ENCODE peak calls at places on chromosomes 11 and 22, in eight cellular contexts. One of them, this sample, is unnamed.

GRCh38 chr22:35528967-35529366 is 11.7 kb upstream of the RASD2 start:
- DNase-seq in fibroblast of the aortic adventitia: no peak
- DNase-seq in astrocyte of the spinal cord: no peak
- DNase-seq in mucosa of descending colon: no peak
- DNase-seq in body of pancreas: no peak
- DNase-seq in pancreas: no peak
- DNase-seq in BE2C: no peak
- DNase-seq in fibroblast of mammary gland: peak
- DNase-seq in this sample: no peak

GRCh38 chr11:16871368-16871767 is 132.9 kb downstream of the C11orf58 start:
- DNase-seq in fibroblast of the aortic adventitia: no peak
- DNase-seq in astrocyte of the spinal cord: no peak
- DNase-seq in mucosa of descending colon: no peak
- DNase-seq in body of pancreas: no peak
- DNase-seq in pancreas: no peak
- DNase-seq in BE2C: no peak
- DNase-seq in fibroblast of mammary gland: no peak
- DNase-seq in this sample: peak

GRCh38 chr11:1734571-1735081 is 15.8 kb downstream of the IFITM10 start:
- DNase-seq in fibroblast of the aortic adventitia: no peak
- DNase-seq in astrocyte of the spinal cord: no peak
- DNase-seq in mucosa of descending colon: no peak
- DNase-seq in body of pancreas: no peak
- DNase-seq in pancreas: no peak
- DNase-seq in BE2C: no peak
- DNase-seq in fibroblast of mammary gland: no peak
- DNase-seq in this sample: no peak

GRCh38 chr22:25364281-25364680 is 144.8 kb downstream of the CRYBB2 start:
- DNase-seq in fibroblast of the aortic adventitia: no peak
- DNase-seq in astrocyte of the spinal cord: no peak
- DNase-seq in mucosa of descending colon: peak
- DNase-seq in body of pancreas: peak
- DNase-seq in pancreas: peak
- DNase-seq in BE2C: no peak
- DNase-seq in fibroblast of mammary gland: no peak
- DNase-seq in this sample: no peak

GRCh38 chr11:11748706-11749365 is 92.9 kb upstream of the USP47 start:
- DNase-seq in fibroblast of the aortic adventitia: peak
- DNase-seq in astrocyte of the spinal cord: no peak
- DNase-seq in mucosa of descending colon: no peak
- DNase-seq in body of pancreas: no peak
- DNase-seq in pancreas: no peak
- DNase-seq in BE2C: no peak
- DNase-seq in fibroblast of mammary gland: peak
- DNase-seq in this sample: no peak

GRCh38 chr22:31094741-31095140 is 12.6 kb downstream of the SELENOM start:
- DNase-seq in fibroblast of the aortic adventitia: no peak
- DNase-seq in astrocyte of the spinal cord: no peak
- DNase-seq in mucosa of descending colon: no peak
- DNase-seq in body of pancreas: no peak
- DNase-seq in pancreas: no peak
- DNase-seq in BE2C: no peak
- DNase-seq in fibroblast of mammary gland: no peak
- DNase-seq in this sample: no peak

GRCh38 chr11:105367129-105367528 is 227.6 kb upstream of the CARD18 start:
- DNase-seq in fibroblast of the aortic adventitia: no peak
- DNase-seq in astrocyte of the spinal cord: no peak
- DNase-seq in mucosa of descending colon: no peak
- DNase-seq in body of pancreas: no peak
- DNase-seq in pancreas: no peak
- DNase-seq in BE2C: no peak
- DNase-seq in fibroblast of mammary gland: peak
- DNase-seq in this sample: no peak

GRCh38 chr22:44098021-44098739 is 74.1 kb downstream of the PARVB start:
- DNase-seq in fibroblast of the aortic adventitia: no peak
- DNase-seq in astrocyte of the spinal cord: no peak
- DNase-seq in mucosa of descending colon: no peak
- DNase-seq in body of pancreas: no peak
- DNase-seq in pancreas: peak
- DNase-seq in BE2C: no peak
- DNase-seq in fibroblast of mammary gland: no peak
- DNase-seq in this sample: no peak

GRCh38 chr22:28989035-28989464 is 72.6 kb downstream of the C22orf31 start:
- DNase-seq in fibroblast of the aortic adventitia: no peak
- DNase-seq in astrocyte of the spinal cord: no peak
- DNase-seq in mucosa of descending colon: no peak
- DNase-seq in body of pancreas: no peak
- DNase-seq in pancreas: no peak
- DNase-seq in BE2C: no peak
- DNase-seq in fibroblast of mammary gland: peak
- DNase-seq in this sample: no peak

GRCh38 chr22:29032584-29032983 is 29.0 kb downstream of the C22orf31 start:
- DNase-seq in fibroblast of the aortic adventitia: peak
- DNase-seq in astrocyte of the spinal cord: peak
- DNase-seq in mucosa of descending colon: no peak
- DNase-seq in body of pancreas: peak
- DNase-seq in pancreas: no peak
- DNase-seq in BE2C: no peak
- DNase-seq in fibroblast of mammary gland: peak
- DNase-seq in this sample: peak

GRCh38 chr22:22168941-22169867 is 75.4 kb upstream of the VPREB1 start:
- DNase-seq in fibroblast of the aortic adventitia: no peak
- DNase-seq in astrocyte of the spinal cord: no peak
- DNase-seq in mucosa of descending colon: no peak
- DNase-seq in body of pancreas: no peak
- DNase-seq in pancreas: no peak
- DNase-seq in BE2C: no peak
- DNase-seq in fibroblast of mammary gland: no peak
- DNase-seq in this sample: no peak
- H3K4me3 ChIP-seq in fibroblast of the aortic adventitia: no peak
- H3K4me3 ChIP-seq in astrocyte of the spinal cord: no peak
- H3K4me3 ChIP-seq in mucosa of descending colon: no peak
- H3K4me3 ChIP-seq in body of pancreas: no peak
- H3K4me3 ChIP-seq in pancreas: no peak
- H3K4me3 ChIP-seq in BE2C: peak
- H3K4me3 ChIP-seq in fibroblast of mammary gland: no peak
- H3K4me3 ChIP-seq in this sample: no peak

DNA sequence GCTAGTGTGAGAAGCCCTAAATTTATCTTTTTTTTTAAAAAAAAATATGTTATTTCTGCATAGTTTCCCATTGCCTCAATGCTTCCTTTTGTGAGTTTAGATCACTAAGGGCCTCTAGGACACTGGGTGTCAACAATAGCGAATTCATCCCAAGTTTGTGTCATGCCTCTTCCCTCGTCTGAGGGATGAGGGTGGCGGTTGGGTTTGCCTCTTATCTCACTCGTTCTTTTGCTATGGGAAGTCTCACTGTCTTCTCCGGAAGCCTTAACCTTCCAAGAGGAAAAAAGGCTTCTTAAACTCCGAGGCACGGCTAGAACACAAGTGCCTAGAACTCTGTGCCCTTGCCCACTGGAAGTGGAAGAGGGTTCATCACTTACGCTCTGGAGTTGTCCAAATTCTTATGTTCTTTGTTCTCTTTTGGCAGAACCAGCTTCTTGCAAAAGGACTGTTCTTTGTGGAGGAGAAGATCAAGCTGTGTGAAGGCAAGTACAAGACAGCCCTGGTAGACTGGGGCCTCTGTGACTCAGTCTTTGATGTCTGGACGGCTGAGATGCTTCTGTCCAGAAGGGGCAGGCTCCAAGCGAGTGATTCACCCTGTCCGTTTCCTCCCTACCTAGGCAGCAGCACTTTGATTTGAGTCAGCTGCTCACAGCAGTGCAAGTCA is 78.5 kb downstream of the TRAF6 start:
- DNase-seq in fibroblast of the aortic adventitia: peak
- DNase-seq in astrocyte of the spinal cord: peak
- DNase-seq in mucosa of descending colon: peak
- DNase-seq in body of pancreas: peak
- DNase-seq in pancreas: no peak
- DNase-seq in BE2C: peak
- DNase-seq in fibroblast of mammary gland: peak
- DNase-seq in this sample: peak
- TF ChIP-seq CTCF in fibroblast of the aortic adventitia: peak
- TF ChIP-seq CTCF in astrocyte of the spinal cord: peak
- TF ChIP-seq CTCF in mucosa of descending colon: no peak
- TF ChIP-seq CTCF in body of pancreas: no peak
- TF ChIP-seq CTCF in pancreas: no peak
- TF ChIP-seq CTCF in BE2C: no peak
- TF ChIP-seq CTCF in fibroblast of mammary gland: peak
- TF ChIP-seq CTCF in this sample: peak

GRCh38 chr11:636511-637332 is at the start of gene DRD4:
- DNase-seq in fibroblast of the aortic adventitia: peak
- DNase-seq in astrocyte of the spinal cord: no peak
- DNase-seq in mucosa of descending colon: no peak
- DNase-seq in body of pancreas: no peak
- DNase-seq in pancreas: peak
- DNase-seq in BE2C: no peak
- DNase-seq in fibroblast of mammary gland: no peak
- DNase-seq in this sample: peak
- H3K4me3 ChIP-seq in fibroblast of the aortic adventitia: peak
- H3K4me3 ChIP-seq in astrocyte of the spinal cord: no peak
- H3K4me3 ChIP-seq in mucosa of descending colon: no peak
- H3K4me3 ChIP-seq in body of pancreas: no peak
- H3K4me3 ChIP-seq in pancreas: peak
- H3K4me3 ChIP-seq in BE2C: no peak
- H3K4me3 ChIP-seq in fibroblast of mammary gland: no peak
- H3K4me3 ChIP-seq in this sample: no peak

GRCh38 chr22:32474635-32475427 is at the start of gene FBXO7:
- DNase-seq in fibroblast of the aortic adventitia: peak
- DNase-seq in astrocyte of the spinal cord: peak
- DNase-seq in mucosa of descending colon: peak
- DNase-seq in body of pancreas: peak
- DNase-seq in pancreas: peak
- DNase-seq in BE2C: peak
- DNase-seq in fibroblast of mammary gland: peak
- DNase-seq in this sample: peak
- TF ChIP-seq CTCF in fibroblast of the aortic adventitia: peak
- TF ChIP-seq CTCF in astrocyte of the spinal cord: peak
- TF ChIP-seq CTCF in mucosa of descending colon: no peak
- TF ChIP-seq CTCF in body of pancreas: peak
- TF ChIP-seq CTCF in pancreas: no peak
- TF ChIP-seq CTCF in BE2C: peak
- TF ChIP-seq CTCF in fibroblast of mammary gland: peak
- TF ChIP-seq CTCF in this sample: peak

DNA sequence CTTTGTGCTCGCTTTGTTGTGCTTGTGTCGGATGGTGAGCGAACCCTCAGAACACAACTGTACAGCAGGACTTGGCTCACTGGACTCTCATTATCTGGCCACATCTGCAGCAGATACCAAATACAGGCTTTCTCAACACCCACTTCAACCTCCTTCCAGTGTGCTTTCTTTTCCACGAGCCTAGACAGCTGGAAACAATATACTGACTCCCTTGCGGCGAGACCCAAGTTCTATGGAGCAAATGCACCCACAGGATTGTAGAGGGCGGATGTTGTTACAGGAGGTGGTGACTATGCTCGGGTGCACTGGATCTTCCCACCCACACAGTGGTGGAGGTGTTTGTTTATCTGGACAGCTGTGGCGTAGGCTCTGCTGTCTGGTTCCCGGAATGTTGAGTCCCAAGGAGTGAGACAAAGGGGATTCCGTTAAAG is 204.3 kb downstream of the TENM4 start:
- DNase-seq in fibroblast of the aortic adventitia: peak
- DNase-seq in astrocyte of the spinal cord: peak
- DNase-seq in mucosa of descending colon: no peak
- DNase-seq in body of pancreas: no peak
- DNase-seq in pancreas: no peak
- DNase-seq in BE2C: no peak
- DNase-seq in fibroblast of mammary gland: peak
- DNase-seq in this sample: peak
- H3K4me3 ChIP-seq in fibroblast of the aortic adventitia: no peak
- H3K4me3 ChIP-seq in astrocyte of the spinal cord: no peak
- H3K4me3 ChIP-seq in mucosa of descending colon: no peak
- H3K4me3 ChIP-seq in body of pancreas: no peak
- H3K4me3 ChIP-seq in pancreas: no peak
- H3K4me3 ChIP-seq in BE2C: no peak
- H3K4me3 ChIP-seq in fibroblast of mammary gland: no peak
- H3K4me3 ChIP-seq in this sample: no peak

DNA sequence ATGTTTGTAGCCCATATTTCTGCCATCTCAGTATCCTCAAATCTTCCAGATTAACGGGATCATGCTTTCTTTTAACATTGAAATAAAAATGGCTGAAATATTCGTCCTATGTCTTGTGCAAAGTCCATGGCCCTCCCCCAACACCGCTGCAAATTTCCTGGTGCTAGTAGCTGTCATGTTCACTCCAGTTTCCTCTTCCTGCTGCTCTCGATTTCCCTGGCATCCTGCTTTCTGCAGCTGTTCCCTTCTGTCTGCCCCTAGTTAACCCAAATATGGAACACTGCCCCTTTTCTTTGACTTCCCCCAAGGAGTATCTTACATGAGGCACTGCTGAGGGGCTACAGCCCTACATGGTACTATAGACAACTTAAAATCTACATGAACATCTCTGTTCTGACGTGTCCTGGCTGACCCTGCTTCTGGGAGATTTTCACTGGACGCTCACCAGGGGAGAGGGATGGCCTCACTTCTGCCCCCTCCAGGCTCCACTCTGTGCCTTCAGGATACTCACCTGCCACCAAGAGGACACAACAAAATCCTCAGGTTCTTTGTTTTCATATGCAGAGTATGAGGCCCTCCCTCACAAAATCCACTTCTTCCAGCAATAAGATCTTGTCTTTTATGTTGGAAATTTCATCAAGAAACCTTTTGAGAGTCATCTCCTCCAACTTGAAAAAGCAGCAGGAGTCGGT is 29.4 kb upstream of the SCUBE2 start:
- DNase-seq in fibroblast of the aortic adventitia: no peak
- DNase-seq in astrocyte of the spinal cord: no peak
- DNase-seq in mucosa of descending colon: no peak
- DNase-seq in body of pancreas: no peak
- DNase-seq in pancreas: no peak
- DNase-seq in BE2C: peak
- DNase-seq in fibroblast of mammary gland: no peak
- DNase-seq in this sample: no peak
- TF ChIP-seq CTCF in fibroblast of the aortic adventitia: peak
- TF ChIP-seq CTCF in astrocyte of the spinal cord: peak
- TF ChIP-seq CTCF in mucosa of descending colon: no peak
- TF ChIP-seq CTCF in body of pancreas: peak
- TF ChIP-seq CTCF in pancreas: no peak
- TF ChIP-seq CTCF in BE2C: peak
- TF ChIP-seq CTCF in fibroblast of mammary gland: peak
- TF ChIP-seq CTCF in this sample: peak